ENCODE peak calls at places on chromosomes 12 and 14, in eight cellular contexts. L, A, O, C, J, Y, S and N are unnamed samples.

GRCh38 chr14:21087294-21088091 is 11.0 kb downstream of the ZNF219 start:
- DNase-seq in L (no peak), A (no peak), O (peak), C (peak), J (no peak), Y (peak), S (peak), N (no peak)

GRCh38 chr12:6534914-6535696 is 788 bp downstream of the GAPDH start:
- DNase-seq in L (peak), A (peak), O (peak), C (peak), J (peak), Y (peak), S (peak), N (no peak)

GRCh38 chr14:104317500-104317805 is 179.1 kb downstream of the KIF26A start:
- DNase-seq in L (no peak), A (no peak), O (no peak), C (no peak), J (no peak), Y (no peak), S (no peak), N (no peak)

GRCh38 chr12:19431407-19432308 is 7.6 kb upstream of the AEBP2 start:
- DNase-seq in L (peak), A (no peak), O (no peak), C (peak), J (peak), Y (no peak), S (peak), N (peak)

GRCh38 chr14:75454963-75455546 is 27.2 kb downstream of the JDP2 start:
- DNase-seq in L (no peak), A (peak), O (peak), C (peak), J (no peak), Y (no peak), S (peak), N (no peak)

GRCh38 chr14:106062502-106063272 is 536.3 kb downstream of the TMEM121 start:
- DNase-seq in L (no peak), A (no peak), O (no peak), C (no peak), J (no peak), Y (peak), S (no peak), N (no peak)

GRCh38 chr12:48151103-48151771 is 6.1 kb downstream of the ASB8 start:
- DNase-seq in L (no peak), A (no peak), O (no peak), C (no peak), J (no peak), Y (no peak), S (no peak), N (no peak)

GRCh38 chr14:98952595-98953325 is 319.2 kb downstream of the BCL11B start:
- DNase-seq in L (peak), A (no peak), O (no peak), C (no peak), J (no peak), Y (no peak), S (no peak), N (no peak)

GRCh38 chr14:50064993-50065392 is 51.4 kb downstream of the VCPKMT start:
- DNase-seq in L (peak), A (no peak), O (no peak), C (no peak), J (no peak), Y (no peak), S (no peak), N (peak)

GRCh38 chr12:125573293-125573692 is 508.1 kb downstream of the AACS start:
- DNase-seq in L (no peak), A (no peak), O (no peak), C (no peak), J (no peak), Y (no peak), S (no peak), N (no peak)

GRCh38 chr12:55721601-55722213 is 1.5 kb downstream of the RDH5 start:
- DNase-seq in L (no peak), A (no peak), O (peak), C (no peak), J (no peak), Y (no peak), S (no peak), N (no peak)

GRCh38 chr12:65282840-65283239 is 4.4 kb downstream of the MSRB3 start:
- DNase-seq in L (no peak), A (no peak), O (no peak), C (no peak), J (no peak), Y (no peak), S (no peak), N (no peak)

GRCh38 chr14:104545151-104545931 is 34.2 kb upstream of the C14orf180 start:
- DNase-seq in L (no peak), A (no peak), O (peak), C (no peak), J (no peak), Y (peak), S (no peak), N (no peak)

GRCh38 chr12:116319316-116319715 is 41.8 kb upstream of the MED13L start:
- DNase-seq in L (no peak), A (no peak), O (no peak), C (peak), J (no peak), Y (no peak), S (no peak), N (no peak)

GRCh38 chr14:93303659-93304058 is 29.2 kb downstream of the BTBD7 start:
- DNase-seq in L (no peak), A (no peak), O (no peak), C (no peak), J (no peak), Y (no peak), S (no peak), N (no peak)

GRCh38 chr14:68420354-68420753 is 372.5 kb downstream of the ZFP36L1 start:
- DNase-seq in L (no peak), A (no peak), O (no peak), C (no peak), J (no peak), Y (no peak), S (no peak), N (no peak)

GRCh38 chr14:53190938-53191337 is 37.8 kb upstream of the DDHD1 start:
- DNase-seq in L (peak), A (no peak), O (no peak), C (peak), J (peak), Y (no peak), S (no peak), N (no peak)

GRCh38 chr12:58249610-58250009 is 308.2 kb downstream of the ATP23 start:
- DNase-seq in L (no peak), A (peak), O (no peak), C (no peak), J (no peak), Y (no peak), S (no peak), N (no peak)

GRCh38 chr12:2884810-2885209 is 5.9 kb upstream of the TULP3 start:
- DNase-seq in L (no peak), A (no peak), O (no peak), C (no peak), J (no peak), Y (no peak), S (no peak), N (no peak)

GRCh38 chr14:75275598-75275997 is 3.0 kb upstream of the FOS start:
- DNase-seq in L (no peak), A (no peak), O (no peak), C (no peak), J (no peak), Y (no peak), S (no peak), N (no peak)